ENCODE peak calls at places on chromosomes 16 and 17, in four cellular contexts. One of them, this sample, is unnamed.

GRCh38 chr17:31318298-31319190 is 2.9 kb downstream of the EVI2A start:
- DNase-seq in stomach: peak
- DNase-seq in BJ: no peak
- DNase-seq in cardiac fibroblast: peak
- DNase-seq in this sample: peak

GRCh38 chr17:42618442-42619150 is 9.1 kb downstream of the TUBG1 start:
- DNase-seq in BJ: no peak
- DNase-seq in stomach: peak
- DNase-seq in cardiac fibroblast: peak
- DNase-seq in this sample: peak

GRCh38 chr17:64331946-64332493 is 58.6 kb downstream of the PECAM1 start:
- DNase-seq in stomach: no peak
- DNase-seq in BJ: no peak
- DNase-seq in cardiac fibroblast: peak
- DNase-seq in this sample: no peak

GRCh38 chr16:74462361-74462760 is 41.1 kb upstream of the CLEC18B start:
- DNase-seq in stomach: no peak
- DNase-seq in BJ: no peak
- DNase-seq in cardiac fibroblast: no peak
- DNase-seq in this sample: no peak

GRCh38 chr17:76593338-76593737 is 7.7 kb upstream of the ST6GALNAC2 start:
- DNase-seq in cardiac fibroblast: no peak
- DNase-seq in stomach: no peak
- DNase-seq in BJ: no peak
- DNase-seq in this sample: peak

GRCh38 chr16:19375561-19376158 is 42.0 kb upstream of the TMC5 start:
- DNase-seq in stomach: peak
- DNase-seq in cardiac fibroblast: peak
- DNase-seq in BJ: peak
- DNase-seq in this sample: peak

GRCh38 chr16:11675561-11676511 is 7.6 kb downstream of the SNN start:
- DNase-seq in BJ: no peak
- DNase-seq in stomach: peak
- DNase-seq in cardiac fibroblast: no peak
- DNase-seq in this sample: no peak

GRCh38 chr16:68229431-68230175 is 6.3 kb downstream of the ESRP2 start:
- DNase-seq in stomach: peak
- DNase-seq in BJ: no peak
- DNase-seq in cardiac fibroblast: peak
- DNase-seq in this sample: peak

GRCh38 chr16:68086336-68086821 is 1.2 kb downstream of the NFATC3 start:
- DNase-seq in cardiac fibroblast: no peak
- DNase-seq in BJ: no peak
- DNase-seq in stomach: no peak
- DNase-seq in this sample: peak

GRCh38 chr17:40086150-40087044 is 14.0 kb downstream of the NR1D1 start:
- DNase-seq in stomach: peak
- DNase-seq in BJ: no peak
- DNase-seq in cardiac fibroblast: peak
- DNase-seq in this sample: no peak

GRCh38 chr17:2532146-2532720 is 20.5 kb upstream of the METTL16 start:
- DNase-seq in BJ: no peak
- DNase-seq in cardiac fibroblast: no peak
- DNase-seq in stomach: no peak
- DNase-seq in this sample: no peak

GRCh38 chr16:88633684-88634140 is 4.7 kb upstream of the IL17C start:
- DNase-seq in cardiac fibroblast: no peak
- DNase-seq in BJ: no peak
- DNase-seq in stomach: peak
- DNase-seq in this sample: no peak

GRCh38 chr16:70803354-70803753 is 2.4 kb upstream of the VAC14 start:
- DNase-seq in BJ: no peak
- DNase-seq in stomach: no peak
- DNase-seq in cardiac fibroblast: no peak
- DNase-seq in this sample: no peak

GRCh38 chr17:50853015-50853615 is 13.0 kb downstream of the TOB1 start:
- DNase-seq in BJ: no peak
- DNase-seq in stomach: no peak
- DNase-seq in cardiac fibroblast: no peak
- DNase-seq in this sample: no peak

GRCh38 chr16:66489818-66490217 is 60.1 kb downstream of the TK2 start:
- DNase-seq in cardiac fibroblast: no peak
- DNase-seq in BJ: no peak
- DNase-seq in stomach: peak
- DNase-seq in this sample: no peak

GRCh38 chr16:57577691-57578224 is 35.3 kb downstream of the ADGRG5 start:
- DNase-seq in cardiac fibroblast: peak
- DNase-seq in stomach: no peak
- DNase-seq in BJ: no peak
- DNase-seq in this sample: no peak

GRCh38 chr16:72992142-72992601 is 55.8 kb downstream of the ZFHX3 start:
- DNase-seq in stomach: no peak
- DNase-seq in cardiac fibroblast: no peak
- DNase-seq in BJ: no peak
- DNase-seq in this sample: no peak

GRCh38 chr16:62794724-62795123 is 758.5 kb upstream of the CDH8 start:
- DNase-seq in cardiac fibroblast: no peak
- DNase-seq in BJ: no peak
- DNase-seq in stomach: no peak
- DNase-seq in this sample: no peak

GRCh38 chr16:81553814-81554675 is 109.4 kb downstream of the CMIP start:
- DNase-seq in BJ: no peak
- DNase-seq in stomach: peak
- DNase-seq in cardiac fibroblast: no peak
- DNase-seq in this sample: no peak

GRCh38 chr17:55421179-55421934 is at the start of gene MMD:
- DNase-seq in cardiac fibroblast: no peak
- DNase-seq in BJ: no peak
- DNase-seq in stomach: no peak
- DNase-seq in this sample: no peak

GRCh38 chr17:27346228-27346899 is 52.5 kb downstream of the WSB1 start:
- DNase-seq in BJ: no peak
- DNase-seq in cardiac fibroblast: peak
- DNase-seq in stomach: no peak
- DNase-seq in this sample: no peak

GRCh38 chr17:66715745-66716156 is 119.2 kb upstream of the CACNG5 start:
- DNase-seq in cardiac fibroblast: peak
- DNase-seq in BJ: no peak
- DNase-seq in stomach: no peak
- DNase-seq in this sample: peak

GRCh38 chr16:24996301-24996700 is 18.9 kb downstream of the ARHGAP17 start:
- DNase-seq in stomach: no peak
- DNase-seq in BJ: no peak
- DNase-seq in cardiac fibroblast: no peak
- DNase-seq in this sample: no peak

GRCh38 chr16:11624645-11625607 is 38.2 kb upstream of the LITAF start:
- DNase-seq in BJ: no peak
- DNase-seq in cardiac fibroblast: no peak
- DNase-seq in stomach: no peak
- DNase-seq in this sample: no peak

GRCh38 chr17:65229596-65229995 is 92.4 kb downstream of the RGS9 start:
- DNase-seq in cardiac fibroblast: no peak
- DNase-seq in BJ: no peak
- DNase-seq in stomach: no peak
- DNase-seq in this sample: no peak

GRCh38 chr16:1863681-1864460 is 8.1 kb downstream of the MEIOB start:
- DNase-seq in stomach: no peak
- DNase-seq in BJ: no peak
- DNase-seq in cardiac fibroblast: peak
- DNase-seq in this sample: peak
- TF ChIP-seq CTCF in stomach: peak
- TF ChIP-seq CTCF in BJ: peak
- TF ChIP-seq CTCF in cardiac fibroblast: peak
- TF ChIP-seq CTCF in this sample: peak

DNA sequence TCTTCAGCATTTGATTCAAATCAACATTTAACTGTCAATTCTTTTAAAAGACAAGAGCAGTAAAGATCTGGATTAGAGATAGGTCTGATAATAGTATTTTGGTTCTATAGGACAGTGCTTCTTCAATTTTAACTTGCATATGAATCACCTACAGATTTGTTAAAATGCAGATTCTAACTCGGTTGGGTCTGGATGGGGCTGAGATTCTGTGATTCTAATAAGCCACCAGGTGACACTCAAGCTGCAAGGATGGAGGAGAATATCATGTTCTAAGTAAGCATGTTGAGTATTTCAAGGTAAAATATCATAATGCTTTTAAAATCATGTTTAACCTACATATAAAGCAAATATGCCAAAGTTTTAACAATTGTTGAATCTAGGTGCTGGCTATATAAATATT is 15.8 kb downstream of the TSPOAP1 start:
- DNase-seq in BJ: no peak
- DNase-seq in cardiac fibroblast: no peak
- DNase-seq in stomach: no peak
- DNase-seq in this sample: no peak
- TF ChIP-seq CTCF in BJ: no peak
- TF ChIP-seq CTCF in cardiac fibroblast: no peak
- TF ChIP-seq CTCF in stomach: no peak
- TF ChIP-seq CTCF in this sample: peak

GRCh38 chr16:9351841-9352434 is 260.5 kb downstream of the HAPSTR1 start:
- DNase-seq in stomach: no peak
- DNase-seq in cardiac fibroblast: no peak
- DNase-seq in BJ: no peak
- DNase-seq in this sample: no peak
- TF ChIP-seq CTCF in stomach: no peak
- TF ChIP-seq CTCF in cardiac fibroblast: no peak
- TF ChIP-seq CTCF in BJ: no peak
- TF ChIP-seq CTCF in this sample: no peak

GRCh38 chr16:87234601-87235000 is 82.6 kb downstream of the C16orf95 start:
- DNase-seq in BJ: no peak
- DNase-seq in cardiac fibroblast: no peak
- DNase-seq in stomach: no peak
- DNase-seq in this sample: no peak

GRCh38 chr16:87236516-87237115 is 80.6 kb downstream of the C16orf95 start:
- DNase-seq in stomach: no peak
- DNase-seq in cardiac fibroblast: no peak
- DNase-seq in BJ: no peak
- DNase-seq in this sample: no peak

GRCh38 chr16:87233928-87234327 is 83.3 kb downstream of the C16orf95 start:
- DNase-seq in BJ: no peak
- DNase-seq in stomach: no peak
- DNase-seq in cardiac fibroblast: peak
- DNase-seq in this sample: peak

GRCh38 chr16:87238371-87238715 is 78.8 kb downstream of the C16orf95 start:
- DNase-seq in BJ: no peak
- DNase-seq in stomach: no peak
- DNase-seq in cardiac fibroblast: no peak
- DNase-seq in this sample: no peak

GRCh38 chr16:87235810-87236515 is 81.2 kb downstream of the C16orf95 start:
- DNase-seq in cardiac fibroblast: no peak
- DNase-seq in stomach: no peak
- DNase-seq in BJ: no peak
- DNase-seq in this sample: no peak
- TF ChIP-seq CTCF in cardiac fibroblast: no peak
- TF ChIP-seq CTCF in stomach: no peak
- TF ChIP-seq CTCF in BJ: no peak
- TF ChIP-seq CTCF in this sample: no peak

DNA sequence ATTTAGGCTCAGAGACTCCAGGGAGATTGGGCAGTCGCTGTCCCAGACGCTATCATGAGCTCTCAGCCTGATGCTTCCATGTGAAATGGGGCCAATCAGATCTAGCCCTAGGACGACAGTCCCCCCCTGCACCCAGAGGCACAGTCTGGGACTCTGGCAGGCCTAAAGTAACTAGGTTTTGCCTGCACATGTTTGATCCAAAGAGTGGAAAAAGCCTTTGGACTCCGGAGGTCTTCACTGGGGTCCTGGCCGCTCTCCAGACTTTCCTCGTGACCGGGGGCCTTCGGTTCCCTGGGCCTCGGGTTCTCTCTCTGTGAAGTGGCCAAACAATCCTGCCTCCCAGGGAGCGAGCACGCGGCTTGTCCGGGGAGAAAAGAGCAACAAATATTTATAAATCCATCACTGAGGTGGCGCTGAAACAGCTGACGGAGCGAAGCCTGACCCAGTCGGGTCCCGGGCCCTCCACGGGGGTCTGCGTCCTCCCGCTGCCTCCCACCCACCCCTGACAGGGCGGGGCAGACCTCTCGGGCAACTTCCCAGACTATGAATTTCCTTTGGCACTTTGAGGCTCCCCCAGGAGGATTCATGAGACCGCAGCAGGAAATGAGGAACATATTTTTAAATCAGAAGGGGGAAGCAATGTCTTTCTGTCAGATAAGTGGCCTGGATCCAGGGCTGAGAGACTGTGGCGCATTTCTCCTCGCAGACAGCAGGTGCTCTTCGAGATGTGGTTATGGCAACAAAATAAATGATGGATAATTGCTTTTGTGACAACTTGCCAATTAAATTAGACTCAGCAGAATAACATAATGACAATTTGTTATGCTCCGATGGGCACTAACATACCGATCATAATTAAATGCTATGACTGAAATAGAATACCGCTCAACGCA is 38.9 kb downstream of the MRPS23 start:
- DNase-seq in BJ: peak
- DNase-seq in stomach: no peak
- DNase-seq in cardiac fibroblast: peak
- DNase-seq in this sample: no peak
- TF ChIP-seq CTCF in BJ: no peak
- TF ChIP-seq CTCF in stomach: no peak
- TF ChIP-seq CTCF in cardiac fibroblast: no peak
- TF ChIP-seq CTCF in this sample: no peak

DNA sequence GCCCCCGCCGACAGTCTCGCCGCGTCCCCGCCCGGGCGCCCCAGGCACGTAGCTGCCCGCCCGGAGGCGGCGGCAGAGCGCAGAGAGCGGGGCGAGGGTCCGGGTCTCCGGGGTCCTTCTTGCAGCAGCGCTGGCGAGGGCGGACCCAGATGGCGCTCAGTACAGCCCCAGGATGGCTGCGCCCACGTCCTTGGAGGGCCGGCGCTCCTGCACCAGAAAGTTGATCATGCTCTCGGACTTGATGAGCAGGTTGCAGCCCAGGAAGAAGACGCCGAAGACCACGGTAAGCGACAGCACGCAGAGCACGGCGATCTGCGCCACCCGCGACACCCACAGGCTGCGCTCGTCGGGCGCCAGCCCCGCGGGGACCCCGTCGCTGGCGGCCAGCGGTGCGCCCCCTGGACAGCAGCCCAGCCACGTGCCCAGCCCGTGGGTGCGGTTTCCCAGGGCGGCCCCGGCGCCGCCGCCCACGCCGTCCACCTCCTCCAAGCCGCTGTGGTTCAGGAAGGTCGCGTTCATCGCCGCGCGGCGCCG is 497 bp downstream of the RPRML start:
- DNase-seq in cardiac fibroblast: no peak
- DNase-seq in BJ: no peak
- DNase-seq in stomach: no peak
- DNase-seq in this sample: no peak
- TF ChIP-seq CTCF in cardiac fibroblast: no peak
- TF ChIP-seq CTCF in BJ: no peak
- TF ChIP-seq CTCF in stomach: no peak
- TF ChIP-seq CTCF in this sample: no peak

GRCh38 chr16:84115919-84116719 is 623 bp downstream of the MBTPS1 start:
- DNase-seq in cardiac fibroblast: peak
- DNase-seq in stomach: peak
- DNase-seq in BJ: no peak
- DNase-seq in this sample: peak
- TF ChIP-seq CTCF in cardiac fibroblast: no peak
- TF ChIP-seq CTCF in stomach: no peak
- TF ChIP-seq CTCF in BJ: no peak
- TF ChIP-seq CTCF in this sample: peak

GRCh38 chr16:13923703-13924298 is 3.8 kb downstream of the ERCC4 start:
- DNase-seq in cardiac fibroblast: peak
- DNase-seq in stomach: no peak
- DNase-seq in BJ: no peak
- DNase-seq in this sample: peak
- TF ChIP-seq CTCF in cardiac fibroblast: peak
- TF ChIP-seq CTCF in stomach: peak
- TF ChIP-seq CTCF in BJ: peak
- TF ChIP-seq CTCF in this sample: peak

This sample was measured in HFFc6.